ENCODE peak calls at places on chromosome 12, in ten cellular contexts. One of them, this sample, is unnamed.

GRCh38 chr12:104372048-104372720 is 68.6 kb downstream of the EID3 start:
- DNase-seq in DMS79: no peak
- DNase-seq in activated CD4-positive, alpha-beta T cell treated with anti-CD3 and anti-CD28 coated beads for 1 hour: no peak
- DNase-seq in hepatocyte: no peak
- DNase-seq in omental fat pad: no peak
- DNase-seq in H9: no peak
- DNase-seq in pulmonary artery endothelial cell: no peak
- DNase-seq in NCI-H1092: no peak
- DNase-seq in NCI-H774: no peak
- DNase-seq in mammary epithelial cell: no peak
- DNase-seq in this sample: no peak

GRCh38 chr12:122244565-122245371 is 18.9 kb upstream of the DIABLO start:
- DNase-seq in DMS79: no peak
- DNase-seq in activated CD4-positive, alpha-beta T cell treated with anti-CD3 and anti-CD28 coated beads for 1 hour: no peak
- DNase-seq in hepatocyte: no peak
- DNase-seq in omental fat pad: no peak
- DNase-seq in H9: no peak
- DNase-seq in pulmonary artery endothelial cell: no peak
- DNase-seq in NCI-H1092: no peak
- DNase-seq in NCI-H774: no peak
- DNase-seq in mammary epithelial cell: no peak
- DNase-seq in this sample: no peak

GRCh38 chr12:119819322-119819721 is 57.8 kb downstream of the CIT start:
- DNase-seq in DMS79: no peak
- DNase-seq in activated CD4-positive, alpha-beta T cell treated with anti-CD3 and anti-CD28 coated beads for 1 hour: no peak
- DNase-seq in hepatocyte: no peak
- DNase-seq in omental fat pad: no peak
- DNase-seq in H9: no peak
- DNase-seq in pulmonary artery endothelial cell: no peak
- DNase-seq in NCI-H1092: no peak
- DNase-seq in NCI-H774: no peak
- DNase-seq in mammary epithelial cell: no peak
- DNase-seq in this sample: no peak

GRCh38 chr12:48002773-48003218 is 1.5 kb downstream of the COL2A1 start:
- DNase-seq in DMS79: no peak
- DNase-seq in activated CD4-positive, alpha-beta T cell treated with anti-CD3 and anti-CD28 coated beads for 1 hour: no peak
- DNase-seq in hepatocyte: peak
- DNase-seq in omental fat pad: no peak
- DNase-seq in H9: no peak
- DNase-seq in pulmonary artery endothelial cell: no peak
- DNase-seq in NCI-H1092: peak
- DNase-seq in NCI-H774: no peak
- DNase-seq in mammary epithelial cell: peak
- DNase-seq in this sample: peak

GRCh38 chr12:27245039-27245438 is 953 bp downstream of the STK38L start:
- DNase-seq in DMS79: no peak
- DNase-seq in activated CD4-positive, alpha-beta T cell treated with anti-CD3 and anti-CD28 coated beads for 1 hour: no peak
- DNase-seq in hepatocyte: no peak
- DNase-seq in omental fat pad: no peak
- DNase-seq in H9: no peak
- DNase-seq in pulmonary artery endothelial cell: no peak
- DNase-seq in NCI-H1092: no peak
- DNase-seq in NCI-H774: no peak
- DNase-seq in mammary epithelial cell: no peak
- DNase-seq in this sample: no peak

GRCh38 chr12:1781770-1782169 is 38.6 kb upstream of the LRTM2 start:
- DNase-seq in DMS79: no peak
- DNase-seq in activated CD4-positive, alpha-beta T cell treated with anti-CD3 and anti-CD28 coated beads for 1 hour: no peak
- DNase-seq in hepatocyte: no peak
- DNase-seq in omental fat pad: no peak
- DNase-seq in H9: no peak
- DNase-seq in pulmonary artery endothelial cell: no peak
- DNase-seq in NCI-H1092: no peak
- DNase-seq in NCI-H774: no peak
- DNase-seq in mammary epithelial cell: no peak
- DNase-seq in this sample: no peak

GRCh38 chr12:70557583-70558263 is 79.5 kb downstream of the PTPRB start:
- DNase-seq in DMS79: no peak
- DNase-seq in activated CD4-positive, alpha-beta T cell treated with anti-CD3 and anti-CD28 coated beads for 1 hour: no peak
- DNase-seq in hepatocyte: no peak
- DNase-seq in omental fat pad: no peak
- DNase-seq in H9: no peak
- DNase-seq in pulmonary artery endothelial cell: no peak
- DNase-seq in NCI-H1092: no peak
- DNase-seq in NCI-H774: no peak
- DNase-seq in mammary epithelial cell: no peak
- DNase-seq in this sample: no peak

GRCh38 chr12:125142601-125143000 is 77.4 kb downstream of the AACS start:
- DNase-seq in DMS79: no peak
- DNase-seq in activated CD4-positive, alpha-beta T cell treated with anti-CD3 and anti-CD28 coated beads for 1 hour: no peak
- DNase-seq in hepatocyte: no peak
- DNase-seq in omental fat pad: no peak
- DNase-seq in H9: no peak
- DNase-seq in pulmonary artery endothelial cell: no peak
- DNase-seq in NCI-H1092: no peak
- DNase-seq in NCI-H774: no peak
- DNase-seq in mammary epithelial cell: no peak
- DNase-seq in this sample: no peak

GRCh38 chr12:107277850-107278249 is 184.5 kb upstream of the CRY1 start:
- DNase-seq in DMS79: no peak
- DNase-seq in activated CD4-positive, alpha-beta T cell treated with anti-CD3 and anti-CD28 coated beads for 1 hour: no peak
- DNase-seq in hepatocyte: no peak
- DNase-seq in omental fat pad: no peak
- DNase-seq in H9: no peak
- DNase-seq in pulmonary artery endothelial cell: peak
- DNase-seq in NCI-H1092: no peak
- DNase-seq in NCI-H774: no peak
- DNase-seq in mammary epithelial cell: peak
- DNase-seq in this sample: no peak

GRCh38 chr12:94145231-94145979 is 3.0 kb upstream of the PLXNC1 start:
- DNase-seq in DMS79: peak
- DNase-seq in activated CD4-positive, alpha-beta T cell treated with anti-CD3 and anti-CD28 coated beads for 1 hour: no peak
- DNase-seq in hepatocyte: peak
- DNase-seq in omental fat pad: no peak
- DNase-seq in H9: no peak
- DNase-seq in pulmonary artery endothelial cell: no peak
- DNase-seq in NCI-H1092: no peak
- DNase-seq in NCI-H774: no peak
- DNase-seq in mammary epithelial cell: no peak
- DNase-seq in this sample: peak

GRCh38 chr12:112570096-112570495 is 151.3 kb downstream of the PTPN11 start:
- DNase-seq in DMS79: no peak
- DNase-seq in activated CD4-positive, alpha-beta T cell treated with anti-CD3 and anti-CD28 coated beads for 1 hour: no peak
- DNase-seq in hepatocyte: no peak
- DNase-seq in omental fat pad: no peak
- DNase-seq in H9: no peak
- DNase-seq in pulmonary artery endothelial cell: no peak
- DNase-seq in NCI-H1092: no peak
- DNase-seq in NCI-H774: no peak
- DNase-seq in mammary epithelial cell: no peak
- DNase-seq in this sample: no peak

GRCh38 chr12:113862570-113863454 is 103.3 kb downstream of the RBM19 start:
- DNase-seq in DMS79: no peak
- DNase-seq in activated CD4-positive, alpha-beta T cell treated with anti-CD3 and anti-CD28 coated beads for 1 hour: no peak
- DNase-seq in hepatocyte: peak
- DNase-seq in omental fat pad: no peak
- DNase-seq in H9: peak
- DNase-seq in pulmonary artery endothelial cell: peak
- DNase-seq in NCI-H1092: no peak
- DNase-seq in NCI-H774: no peak
- DNase-seq in mammary epithelial cell: peak
- DNase-seq in this sample: peak

GRCh38 chr12:93894391-93895095 is 217.4 kb downstream of the CRADD start:
- DNase-seq in DMS79: no peak
- DNase-seq in activated CD4-positive, alpha-beta T cell treated with anti-CD3 and anti-CD28 coated beads for 1 hour: no peak
- DNase-seq in hepatocyte: peak
- DNase-seq in omental fat pad: peak
- DNase-seq in H9: no peak
- DNase-seq in pulmonary artery endothelial cell: no peak
- DNase-seq in NCI-H1092: no peak
- DNase-seq in NCI-H774: no peak
- DNase-seq in mammary epithelial cell: no peak
- DNase-seq in this sample: no peak